ENCODE peak calls at places on chromosomes 2 and 18, in eight cellular contexts. One of them, this sample, is unnamed. For H3K36me3, the result is how much of the 10 kb centered on the place peaks cover.

GRCh38 chr2:215680605-215681598 is 245.0 kb upstream of the FN1 start:
- DNase-seq in Peyer's patch: no peak
- DNase-seq in SK-N-SH: no peak
- DNase-seq in psoas muscle: no peak
- DNase-seq in heart left ventricle: no peak
- DNase-seq in sigmoid colon: no peak
- DNase-seq in left ventricle myocardium inferior: no peak
- DNase-seq in small intestine: no peak
- DNase-seq in this sample: no peak

GRCh38 chr2:210199186-210199765 is 26.0 kb downstream of the ACADL start:
- DNase-seq in Peyer's patch: no peak
- DNase-seq in SK-N-SH: no peak
- DNase-seq in psoas muscle: no peak
- DNase-seq in heart left ventricle: no peak
- DNase-seq in sigmoid colon: no peak
- DNase-seq in left ventricle myocardium inferior: no peak
- DNase-seq in small intestine: peak
- DNase-seq in this sample: no peak

GRCh38 chr2:168233166-168233565 is 14.2 kb downstream of the STK39 start:
- DNase-seq in Peyer's patch: no peak
- DNase-seq in SK-N-SH: no peak
- DNase-seq in psoas muscle: no peak
- DNase-seq in heart left ventricle: no peak
- DNase-seq in sigmoid colon: no peak
- DNase-seq in left ventricle myocardium inferior: no peak
- DNase-seq in small intestine: no peak
- DNase-seq in this sample: no peak

GRCh38 chr2:64311948-64312621 is 141.9 kb upstream of the LGALSL start:
- DNase-seq in Peyer's patch: peak
- DNase-seq in SK-N-SH: peak
- DNase-seq in psoas muscle: peak
- DNase-seq in heart left ventricle: peak
- DNase-seq in sigmoid colon: peak
- DNase-seq in left ventricle myocardium inferior: peak
- DNase-seq in small intestine: peak
- DNase-seq in this sample: peak

GRCh38 chr2:97747716-97748115 is 34.3 kb downstream of the ZAP70 start:
- DNase-seq in Peyer's patch: no peak
- DNase-seq in SK-N-SH: no peak
- DNase-seq in psoas muscle: no peak
- DNase-seq in heart left ventricle: no peak
- DNase-seq in sigmoid colon: no peak
- DNase-seq in left ventricle myocardium inferior: no peak
- DNase-seq in small intestine: no peak
- DNase-seq in this sample: no peak

GRCh38 chr2:120861576-120862191 is 126.0 kb downstream of the GLI2 start:
- DNase-seq in Peyer's patch: peak
- DNase-seq in SK-N-SH: no peak
- DNase-seq in psoas muscle: peak
- DNase-seq in heart left ventricle: no peak
- DNase-seq in sigmoid colon: no peak
- DNase-seq in left ventricle myocardium inferior: no peak
- DNase-seq in small intestine: no peak
- DNase-seq in this sample: peak

GRCh38 chr2:16821696-16822095 is 156.1 kb upstream of the CYRIA start:
- DNase-seq in Peyer's patch: no peak
- DNase-seq in SK-N-SH: no peak
- DNase-seq in psoas muscle: no peak
- DNase-seq in heart left ventricle: no peak
- DNase-seq in sigmoid colon: no peak
- DNase-seq in left ventricle myocardium inferior: no peak
- DNase-seq in small intestine: no peak
- DNase-seq in this sample: no peak

GRCh38 chr2:227228061-227228667 is 63.7 kb downstream of the COL4A3 start:
- DNase-seq in Peyer's patch: peak
- DNase-seq in SK-N-SH: peak
- DNase-seq in psoas muscle: peak
- DNase-seq in heart left ventricle: peak
- DNase-seq in sigmoid colon: peak
- DNase-seq in left ventricle myocardium inferior: peak
- DNase-seq in small intestine: peak
- DNase-seq in this sample: peak

GRCh38 chr2:112694182-112694581 is 26.6 kb upstream of the NT5DC4 start:
- DNase-seq in Peyer's patch: no peak
- DNase-seq in SK-N-SH: no peak
- DNase-seq in psoas muscle: no peak
- DNase-seq in heart left ventricle: no peak
- DNase-seq in sigmoid colon: peak
- DNase-seq in left ventricle myocardium inferior: no peak
- DNase-seq in small intestine: no peak
- DNase-seq in this sample: no peak

GRCh38 chr18:41126541-41127235 is 828.3 kb upstream of the PIK3C3 start:
- DNase-seq in Peyer's patch: no peak
- DNase-seq in SK-N-SH: no peak
- DNase-seq in psoas muscle: no peak
- DNase-seq in heart left ventricle: no peak
- DNase-seq in sigmoid colon: no peak
- DNase-seq in left ventricle myocardium inferior: no peak
- DNase-seq in small intestine: no peak
- DNase-seq in this sample: no peak

GRCh38 chr2:46276652-46277051 is 20.6 kb upstream of the EPAS1 start:
- DNase-seq in Peyer's patch: no peak
- DNase-seq in SK-N-SH: no peak
- DNase-seq in psoas muscle: no peak
- DNase-seq in heart left ventricle: no peak
- DNase-seq in sigmoid colon: no peak
- DNase-seq in left ventricle myocardium inferior: no peak
- DNase-seq in small intestine: no peak
- DNase-seq in this sample: peak

GRCh38 chr18:49933530-49933929 is 120.2 kb upstream of the ACAA2 start:
- DNase-seq in Peyer's patch: no peak
- DNase-seq in SK-N-SH: no peak
- DNase-seq in psoas muscle: no peak
- DNase-seq in heart left ventricle: no peak
- DNase-seq in sigmoid colon: no peak
- DNase-seq in left ventricle myocardium inferior: no peak
- DNase-seq in small intestine: no peak
- DNase-seq in this sample: no peak

GRCh38 chr2:213002383-213002782 is 149.0 kb downstream of the IKZF2 start:
- DNase-seq in Peyer's patch: no peak
- DNase-seq in SK-N-SH: no peak
- DNase-seq in psoas muscle: no peak
- DNase-seq in heart left ventricle: no peak
- DNase-seq in sigmoid colon: no peak
- DNase-seq in left ventricle myocardium inferior: no peak
- DNase-seq in small intestine: no peak
- DNase-seq in this sample: no peak

GRCh38 chr2:217326238-217327022 is 466.6 kb upstream of the TNP1 start:
- DNase-seq in Peyer's patch: no peak
- DNase-seq in SK-N-SH: peak
- DNase-seq in psoas muscle: no peak
- DNase-seq in heart left ventricle: no peak
- DNase-seq in sigmoid colon: no peak
- DNase-seq in left ventricle myocardium inferior: no peak
- DNase-seq in small intestine: no peak
- DNase-seq in this sample: no peak

GRCh38 chr2:36190097-36190496 is 165.5 kb upstream of the CRIM1 start:
- DNase-seq in Peyer's patch: no peak
- DNase-seq in SK-N-SH: no peak
- DNase-seq in psoas muscle: no peak
- DNase-seq in heart left ventricle: no peak
- DNase-seq in sigmoid colon: no peak
- DNase-seq in left ventricle myocardium inferior: no peak
- DNase-seq in small intestine: no peak
- DNase-seq in this sample: no peak

GRCh38 chr2:75500633-75501032 is 60.1 kb downstream of the EVA1A start:
- DNase-seq in Peyer's patch: no peak
- DNase-seq in SK-N-SH: no peak
- DNase-seq in psoas muscle: no peak
- DNase-seq in heart left ventricle: no peak
- DNase-seq in sigmoid colon: no peak
- DNase-seq in left ventricle myocardium inferior: no peak
- DNase-seq in small intestine: no peak
- DNase-seq in this sample: no peak

GRCh38 chr2:107743274-107743673 is 83.4 kb upstream of the RGPD4 start:
- DNase-seq in Peyer's patch: no peak
- DNase-seq in SK-N-SH: no peak
- DNase-seq in psoas muscle: no peak
- DNase-seq in heart left ventricle: no peak
- DNase-seq in sigmoid colon: no peak
- DNase-seq in left ventricle myocardium inferior: no peak
- DNase-seq in small intestine: no peak
- DNase-seq in this sample: no peak

GRCh38 chr18:48541026-48541746 is 2.4 kb downstream of the CTIF start:
- DNase-seq in Peyer's patch: peak
- DNase-seq in SK-N-SH: peak
- DNase-seq in psoas muscle: peak
- DNase-seq in heart left ventricle: peak
- DNase-seq in sigmoid colon: peak
- DNase-seq in left ventricle myocardium inferior: peak
- DNase-seq in small intestine: peak
- DNase-seq in this sample: peak

GRCh38 chr2:37471994-37472393 is 127.6 kb downstream of the QPCT start:
- DNase-seq in Peyer's patch: no peak
- DNase-seq in SK-N-SH: no peak
- DNase-seq in psoas muscle: no peak
- DNase-seq in heart left ventricle: no peak
- DNase-seq in sigmoid colon: no peak
- DNase-seq in left ventricle myocardium inferior: no peak
- DNase-seq in small intestine: no peak
- DNase-seq in this sample: no peak

DNA sequence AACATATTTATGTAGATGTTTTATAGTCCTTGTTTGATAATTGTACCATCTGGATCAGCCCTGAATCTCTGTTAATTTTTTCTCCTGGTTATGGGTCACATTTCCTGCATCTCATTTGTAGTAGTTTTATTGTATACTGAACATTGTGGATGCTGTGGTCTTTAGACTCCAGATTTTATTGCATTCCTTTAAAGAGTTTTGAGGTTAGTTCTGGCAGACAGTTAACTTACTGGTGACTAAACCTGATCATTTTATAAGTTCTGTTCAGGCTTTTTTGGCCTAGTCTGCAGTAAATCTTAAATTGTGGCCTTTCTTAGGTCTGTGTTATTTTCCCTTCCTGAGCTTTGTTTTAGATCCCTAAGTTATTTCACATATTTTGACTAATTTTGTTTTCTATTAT is 84.3 kb downstream of the FANCL start:
- DNase-seq in Peyer's patch: no peak
- DNase-seq in SK-N-SH: no peak
- DNase-seq in psoas muscle: no peak
- DNase-seq in heart left ventricle: no peak
- DNase-seq in sigmoid colon: no peak
- DNase-seq in left ventricle myocardium inferior: no peak
- DNase-seq in small intestine: no peak
- DNase-seq in this sample: no peak
- H3K36me3 ChIP-seq in Peyer's patch: under half
- H3K36me3 ChIP-seq in SK-N-SH: under half
- H3K36me3 ChIP-seq in psoas muscle: under half
- H3K36me3 ChIP-seq in heart left ventricle: under half
- H3K36me3 ChIP-seq in sigmoid colon: under half
- H3K36me3 ChIP-seq in left ventricle myocardium inferior: half or more
- H3K36me3 ChIP-seq in small intestine: under half
- H3K36me3 ChIP-seq in this sample: half or more

GRCh38 chr2:9247786-9248185 is 41.2 kb downstream of the ASAP2 start:
- DNase-seq in Peyer's patch: no peak
- DNase-seq in SK-N-SH: peak
- DNase-seq in psoas muscle: no peak
- DNase-seq in heart left ventricle: peak
- DNase-seq in sigmoid colon: no peak
- DNase-seq in left ventricle myocardium inferior: no peak
- DNase-seq in small intestine: peak
- DNase-seq in this sample: no peak
- H3K27ac ChIP-seq in Peyer's patch: no peak
- H3K27ac ChIP-seq in SK-N-SH: peak
- H3K27ac ChIP-seq in psoas muscle: no peak
- H3K27ac ChIP-seq in heart left ventricle: no peak
- H3K27ac ChIP-seq in sigmoid colon: no peak
- H3K27ac ChIP-seq in left ventricle myocardium inferior: peak
- H3K27ac ChIP-seq in small intestine: no peak
- H3K27ac ChIP-seq in this sample: peak

GRCh38 chr2:131674174-131674507 is 146.5 kb downstream of the CCDC74A start:
- DNase-seq in Peyer's patch: no peak
- DNase-seq in SK-N-SH: no peak
- DNase-seq in psoas muscle: no peak
- DNase-seq in heart left ventricle: no peak
- DNase-seq in sigmoid colon: no peak
- DNase-seq in left ventricle myocardium inferior: no peak
- DNase-seq in small intestine: no peak
- DNase-seq in this sample: no peak
- H3K4me3 ChIP-seq in Peyer's patch: peak
- H3K4me3 ChIP-seq in SK-N-SH: peak
- H3K4me3 ChIP-seq in psoas muscle: peak
- H3K4me3 ChIP-seq in heart left ventricle: no peak
- H3K4me3 ChIP-seq in sigmoid colon: peak
- H3K4me3 ChIP-seq in left ventricle myocardium inferior: peak
- H3K4me3 ChIP-seq in small intestine: no peak
- H3K4me3 ChIP-seq in this sample: no peak

GRCh38 chr2:128457006-128457604 is 138.4 kb upstream of the HS6ST1 start:
- DNase-seq in Peyer's patch: no peak
- DNase-seq in SK-N-SH: no peak
- DNase-seq in psoas muscle: no peak
- DNase-seq in heart left ventricle: no peak
- DNase-seq in sigmoid colon: no peak
- DNase-seq in left ventricle myocardium inferior: no peak
- DNase-seq in small intestine: no peak
- DNase-seq in this sample: peak
- H3K36me3 ChIP-seq in Peyer's patch: under half
- H3K36me3 ChIP-seq in SK-N-SH: under half
- H3K36me3 ChIP-seq in psoas muscle: under half
- H3K36me3 ChIP-seq in heart left ventricle: under half
- H3K36me3 ChIP-seq in sigmoid colon: under half
- H3K36me3 ChIP-seq in left ventricle myocardium inferior: under half
- H3K36me3 ChIP-seq in small intestine: under half
- H3K36me3 ChIP-seq in this sample: under half

GRCh38 chr2:15778529-15779219 is 161.7 kb upstream of the MYCN start:
- DNase-seq in Peyer's patch: no peak
- DNase-seq in SK-N-SH: no peak
- DNase-seq in psoas muscle: no peak
- DNase-seq in heart left ventricle: no peak
- DNase-seq in sigmoid colon: no peak
- DNase-seq in left ventricle myocardium inferior: no peak
- DNase-seq in small intestine: no peak
- DNase-seq in this sample: no peak
- H3K27ac ChIP-seq in Peyer's patch: no peak
- H3K27ac ChIP-seq in SK-N-SH: no peak
- H3K27ac ChIP-seq in psoas muscle: no peak
- H3K27ac ChIP-seq in heart left ventricle: no peak
- H3K27ac ChIP-seq in sigmoid colon: no peak
- H3K27ac ChIP-seq in left ventricle myocardium inferior: no peak
- H3K27ac ChIP-seq in small intestine: no peak
- H3K27ac ChIP-seq in this sample: no peak

This sample was measured in endodermal cell.